ENCODE peak calls at places on chromosome 14, in ten cellular contexts. C, U, T, V, R, P, S, F, Y and W are unnamed samples.

GRCh38 chr14:67941456-67942018 is 122.0 kb downstream of the RAD51B start:
- DNase-seq in C (no peak), U (no peak), T (peak), V (no peak), R (no peak), P (no peak), S (no peak), F (no peak), Y (no peak), W (no peak)

GRCh38 chr14:91008759-91009409 is 51.6 kb downstream of the RPS6KA5 start:
- DNase-seq in C (no peak), U (no peak), T (peak), V (no peak), R (no peak), P (no peak), S (no peak), F (no peak), Y (peak), W (no peak)

GRCh38 chr14:70718383-70719123 is 76.8 kb downstream of the TTC9 start:
- DNase-seq in C (no peak), U (no peak), T (peak), V (no peak), R (no peak), P (no peak), S (no peak), F (no peak), Y (no peak), W (no peak)

GRCh38 chr14:63283501-63284248 is 35.1 kb downstream of the GPHB5 start:
- DNase-seq in C (no peak), U (no peak), T (no peak), V (no peak), R (no peak), P (no peak), S (no peak), F (no peak), Y (no peak), W (no peak)

GRCh38 chr14:47917344-47917954 is 242.0 kb upstream of the MDGA2 start:
- DNase-seq in C (no peak), U (peak), T (peak), V (no peak), R (no peak), P (peak), S (peak), F (peak), Y (no peak), W (no peak)

GRCh38 chr14:101050901-101051490 is 147.5 kb upstream of the RTL1 start:
- DNase-seq in C (no peak), U (no peak), T (no peak), V (no peak), R (peak), P (no peak), S (no peak), F (no peak), Y (no peak), W (no peak)

GRCh38 chr14:78022059-78022458 is 148.1 kb upstream of the NRXN3 start:
- DNase-seq in C (peak), U (peak), T (peak), V (no peak), R (peak), P (peak), S (peak), F (peak), Y (peak), W (peak)

GRCh38 chr14:61368061-61368710 is 46.8 kb downstream of the PRKCH start:
- DNase-seq in C (no peak), U (no peak), T (no peak), V (no peak), R (no peak), P (peak), S (no peak), F (no peak), Y (no peak), W (no peak)

GRCh38 chr14:31926123-31926522 is 151.0 kb upstream of the ARHGAP5 start:
- DNase-seq in C (peak), U (peak), T (peak), V (no peak), R (no peak), P (no peak), S (peak), F (peak), Y (no peak), W (peak)

GRCh38 chr14:55864890-55865655 is 253.1 kb upstream of the PELI2 start:
- DNase-seq in C (peak), U (no peak), T (no peak), V (no peak), R (no peak), P (no peak), S (peak), F (no peak), Y (no peak), W (no peak)

GRCh38 chr14:98858561-98858960 is 413.4 kb downstream of the BCL11B start:
- DNase-seq in C (no peak), U (no peak), T (no peak), V (no peak), R (no peak), P (no peak), S (no peak), F (no peak), Y (no peak), W (no peak)
- TF ChIP-seq POLR2A in C (no peak), U (no peak), T (no peak), V (no peak), R (no peak), P (no peak), S (no peak), F (no peak), Y (no peak), W (no peak)

GRCh38 chr14:58750321-58751269 is 112.8 kb downstream of the DACT1 start:
- DNase-seq in C (no peak), U (no peak), T (no peak), V (no peak), R (no peak), P (no peak), S (no peak), F (no peak), Y (no peak), W (no peak)

GRCh38 chr14:58747181-58747580 is 109.4 kb downstream of the DACT1 start:
- DNase-seq in C (no peak), U (no peak), T (peak), V (no peak), R (no peak), P (no peak), S (no peak), F (no peak), Y (peak), W (no peak)

GRCh38 chr14:58746701-58747100 is 108.9 kb downstream of the DACT1 start:
- DNase-seq in C (no peak), U (no peak), T (no peak), V (no peak), R (no peak), P (no peak), S (no peak), F (no peak), Y (no peak), W (no peak)

GRCh38 chr14:58751788-58752187 is 114.0 kb downstream of the DACT1 start:
- DNase-seq in C (no peak), U (no peak), T (no peak), V (no peak), R (no peak), P (no peak), S (no peak), F (no peak), Y (no peak), W (no peak)

DNA sequence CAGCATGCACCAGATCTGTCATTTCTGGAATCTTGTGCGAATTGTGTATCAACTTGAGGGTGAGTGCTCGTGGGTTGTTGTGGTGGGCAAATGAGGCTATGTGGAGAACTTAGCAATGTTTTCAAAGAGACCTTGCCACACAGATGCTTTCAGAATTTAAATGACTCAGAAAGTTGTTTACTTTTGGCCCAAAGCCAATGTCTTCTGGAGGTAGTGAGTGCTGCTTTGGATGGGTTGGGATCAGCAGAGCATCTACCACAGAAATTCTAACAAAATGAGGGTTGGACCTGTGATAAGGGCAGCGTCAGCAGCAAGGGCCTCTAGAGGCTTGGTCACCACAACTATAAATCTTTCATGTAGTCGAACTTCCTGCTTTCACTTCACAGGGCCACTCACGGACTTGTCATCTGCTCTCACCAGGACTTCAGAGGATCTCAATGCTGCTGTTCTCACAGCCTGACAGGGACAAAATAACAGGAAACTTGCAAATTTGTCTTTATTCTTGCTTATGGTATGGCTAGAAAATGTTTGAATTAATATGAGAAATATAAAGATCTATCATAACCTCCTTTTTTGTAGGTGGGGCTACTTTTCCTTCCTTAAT is 111.4 kb downstream of the DACT1 start:
- DNase-seq in C (no peak), U (peak), T (peak), V (no peak), R (no peak), P (no peak), S (peak), F (peak), Y (peak), W (peak)
- TF ChIP-seq POLR2A in C (no peak), U (no peak), T (no peak), V (no peak), R (no peak), P (no peak), S (no peak), F (no peak), Y (no peak), W (no peak)

DNA sequence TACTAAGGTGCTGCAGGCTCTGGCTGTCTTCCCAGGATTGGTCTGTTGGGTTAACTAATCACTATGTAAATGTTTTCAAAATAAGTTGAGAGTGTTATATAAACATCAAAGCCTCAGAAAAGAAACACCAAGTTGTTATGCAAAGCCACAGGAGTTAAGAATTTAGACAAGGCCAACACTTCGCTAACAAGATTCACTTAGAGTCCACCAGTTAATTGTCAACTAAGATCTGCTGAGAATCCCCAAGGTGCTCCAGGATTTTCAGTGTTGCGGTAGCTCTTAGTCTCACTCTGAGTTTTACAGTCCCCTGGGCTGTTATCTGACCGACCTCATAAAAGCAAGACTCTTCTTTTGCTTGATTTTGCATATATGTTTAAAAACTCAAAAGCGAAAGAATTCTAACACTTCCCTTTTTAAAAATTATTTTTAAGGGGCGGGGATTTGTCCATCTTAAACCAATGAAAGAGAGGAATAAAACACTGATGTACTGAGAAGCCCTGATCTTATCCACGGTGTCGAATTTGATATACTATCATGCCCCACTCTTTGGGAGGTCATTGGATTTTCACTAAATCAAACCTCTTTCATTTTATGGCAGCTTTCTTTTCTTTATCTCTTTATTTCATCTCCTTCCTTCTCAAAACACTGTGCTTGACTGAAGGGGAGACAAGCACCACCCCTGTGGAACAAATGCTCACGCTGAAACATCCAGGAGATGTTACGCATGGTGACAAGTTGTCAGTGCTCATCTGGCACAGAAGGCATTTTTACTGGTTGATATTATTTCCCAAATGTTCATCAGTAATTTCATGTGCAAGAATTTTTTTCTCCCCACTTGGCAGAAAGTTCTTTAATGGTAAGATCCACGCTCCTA is 7.0 kb downstream of the NIN start:
- DNase-seq in C (no peak), U (no peak), T (no peak), V (no peak), R (no peak), P (no peak), S (no peak), F (no peak), Y (no peak), W (no peak)
- TF ChIP-seq POLR2A in C (no peak), U (no peak), T (no peak), V (no peak), R (no peak), P (no peak), S (no peak), F (no peak), Y (no peak), W (no peak)

DNA sequence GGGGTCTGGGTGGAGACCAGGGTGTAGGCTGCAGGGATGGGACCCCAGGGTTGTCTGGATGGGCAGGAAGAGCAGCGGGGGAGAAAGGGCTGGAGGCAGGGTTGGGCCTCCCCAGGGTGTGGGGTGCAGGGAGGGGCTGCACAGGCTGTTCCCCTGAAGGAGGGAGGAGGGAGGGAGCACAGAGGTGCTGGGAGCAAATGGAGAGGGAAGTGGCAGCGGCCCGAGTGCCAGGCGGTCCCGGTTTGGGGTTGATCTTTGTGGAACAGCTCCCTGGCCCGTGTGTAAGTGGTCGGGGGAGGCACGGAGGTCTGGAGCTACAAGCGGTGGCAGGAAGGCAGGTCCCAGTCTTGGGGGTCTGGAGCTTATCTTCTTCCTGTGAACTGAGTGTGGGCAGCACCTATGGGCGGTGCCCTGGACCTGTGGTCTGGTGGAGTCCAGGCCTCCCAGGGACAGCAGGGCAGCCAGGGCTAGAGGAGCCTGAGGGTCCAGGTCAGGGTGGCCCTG is 391.6 kb downstream of the TMEM121 start:
- DNase-seq in C (no peak), U (no peak), T (no peak), V (no peak), R (peak), P (no peak), S (no peak), F (no peak), Y (no peak), W (no peak)
- TF ChIP-seq POLR2A in C (no peak), U (no peak), T (no peak), V (no peak), R (no peak), P (no peak), S (no peak), F (no peak), Y (no peak), W (no peak)

GRCh38 chr14:89417469-89418225 is 614 bp upstream of the FOXN3 start:
- DNase-seq in C (peak), U (peak), T (peak), V (peak), R (peak), P (peak), S (no peak), F (peak), Y (peak), W (no peak)

GRCh38 chr14:89418976-89419375 is 1.9 kb upstream of the FOXN3 start:
- DNase-seq in C (no peak), U (no peak), T (no peak), V (no peak), R (no peak), P (no peak), S (no peak), F (no peak), Y (no peak), W (no peak)

GRCh38 chr14:89416002-89416995 is 734 bp downstream of the FOXN3 start:
- DNase-seq in C (peak), U (peak), T (peak), V (peak), R (peak), P (peak), S (peak), F (peak), Y (peak), W (peak)

GRCh38 chr14:89418452-89418851 is 1.4 kb upstream of the FOXN3 start:
- DNase-seq in C (peak), U (no peak), T (no peak), V (no peak), R (peak), P (no peak), S (no peak), F (no peak), Y (peak), W (no peak)

DNA sequence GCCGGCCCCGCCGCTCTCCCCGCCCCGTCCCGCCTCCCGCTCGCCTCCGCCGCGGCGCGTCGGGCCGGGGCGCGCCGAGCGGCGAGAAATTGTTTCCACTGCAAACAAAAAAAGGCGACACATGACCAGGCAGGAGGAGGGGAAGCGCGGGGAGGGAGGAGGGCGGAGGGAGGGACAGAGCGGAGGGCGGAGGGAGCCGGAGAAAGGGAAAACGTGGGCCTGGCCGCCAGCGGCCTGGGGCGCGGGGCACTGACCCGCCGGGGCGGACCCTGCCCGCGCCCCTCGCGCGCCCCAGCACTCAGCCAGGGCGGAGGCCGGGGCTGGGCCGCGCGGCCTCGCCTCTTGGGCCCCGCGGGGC is at the start of gene FOXN3:
- DNase-seq in C (peak), U (peak), T (peak), V (peak), R (peak), P (peak), S (peak), F (peak), Y (peak), W (peak)
- TF ChIP-seq POLR2A in C (no peak), U (peak), T (no peak), V (no peak), R (no peak), P (peak), S (no peak), F (no peak), Y (no peak), W (no peak)

GRCh38 chr14:52233693-52234092 is 33.8 kb upstream of the PTGDR start:
- DNase-seq in C (no peak), U (no peak), T (no peak), V (no peak), R (no peak), P (no peak), S (no peak), F (no peak), Y (no peak), W (no peak)
- TF ChIP-seq POLR2A in C (no peak), U (no peak), T (no peak), V (no peak), R (no peak), P (no peak), S (no peak), F (no peak), Y (no peak), W (no peak)

GRCh38 chr14:66398437-66398836 is 87.7 kb upstream of the CCDC196 start:
- DNase-seq in C (no peak), U (no peak), T (no peak), V (no peak), R (no peak), P (no peak), S (no peak), F (no peak), Y (no peak), W (no peak)

GRCh38 chr14:66404051-66404450 is 82.1 kb upstream of the CCDC196 start:
- DNase-seq in C (no peak), U (no peak), T (no peak), V (no peak), R (no peak), P (no peak), S (no peak), F (no peak), Y (no peak), W (no peak)

GRCh38 chr14:66405158-66405557 is 81.0 kb upstream of the CCDC196 start:
- DNase-seq in C (peak), U (no peak), T (no peak), V (no peak), R (no peak), P (no peak), S (peak), F (no peak), Y (no peak), W (no peak)

GRCh38 chr14:66401447-66402095 is 84.6 kb upstream of the CCDC196 start:
- DNase-seq in C (no peak), U (no peak), T (peak), V (no peak), R (no peak), P (peak), S (no peak), F (peak), Y (no peak), W (no peak)

DNA sequence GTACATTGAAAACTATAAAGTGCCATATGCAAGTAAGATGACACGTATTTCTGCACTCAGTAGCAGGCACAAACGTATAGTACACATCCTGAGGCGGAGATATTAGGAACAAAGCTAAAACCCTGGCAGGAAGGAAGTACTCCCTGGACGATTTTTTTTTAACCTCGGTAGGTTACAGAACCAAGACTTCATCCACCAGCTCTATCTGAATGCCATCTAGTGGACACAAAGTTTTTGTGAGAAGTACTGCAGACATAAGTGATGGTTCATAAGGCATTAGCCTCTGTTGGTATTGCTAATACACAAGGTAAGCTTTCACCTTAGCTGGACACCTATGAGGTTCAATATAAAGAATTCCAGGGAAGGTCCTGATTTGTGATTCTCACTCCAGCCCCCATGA is 83.0 kb upstream of the CCDC196 start:
- DNase-seq in C (peak), U (no peak), T (peak), V (no peak), R (no peak), P (no peak), S (no peak), F (peak), Y (no peak), W (no peak)
- TF ChIP-seq POLR2A in C (no peak), U (no peak), T (no peak), V (no peak), R (no peak), P (no peak), S (no peak), F (no peak), Y (no peak), W (no peak)

GRCh38 chr14:104182857-104183425 is 44.6 kb downstream of the KIF26A start:
- DNase-seq in C (no peak), U (no peak), T (no peak), V (no peak), R (no peak), P (no peak), S (no peak), F (no peak), Y (no peak), W (no peak)

GRCh38 chr14:104183796-104184195 is 45.4 kb downstream of the KIF26A start:
- DNase-seq in C (no peak), U (no peak), T (no peak), V (no peak), R (no peak), P (no peak), S (no peak), F (no peak), Y (no peak), W (no peak)

GRCh38 chr14:104184911-104185499 is 46.6 kb downstream of the KIF26A start:
- DNase-seq in C (no peak), U (no peak), T (peak), V (no peak), R (peak), P (no peak), S (no peak), F (peak), Y (no peak), W (peak)

GRCh38 chr14:104185916-104186495 is 47.6 kb downstream of the KIF26A start:
- DNase-seq in C (no peak), U (no peak), T (no peak), V (no peak), R (no peak), P (no peak), S (no peak), F (no peak), Y (no peak), W (no peak)

DNA sequence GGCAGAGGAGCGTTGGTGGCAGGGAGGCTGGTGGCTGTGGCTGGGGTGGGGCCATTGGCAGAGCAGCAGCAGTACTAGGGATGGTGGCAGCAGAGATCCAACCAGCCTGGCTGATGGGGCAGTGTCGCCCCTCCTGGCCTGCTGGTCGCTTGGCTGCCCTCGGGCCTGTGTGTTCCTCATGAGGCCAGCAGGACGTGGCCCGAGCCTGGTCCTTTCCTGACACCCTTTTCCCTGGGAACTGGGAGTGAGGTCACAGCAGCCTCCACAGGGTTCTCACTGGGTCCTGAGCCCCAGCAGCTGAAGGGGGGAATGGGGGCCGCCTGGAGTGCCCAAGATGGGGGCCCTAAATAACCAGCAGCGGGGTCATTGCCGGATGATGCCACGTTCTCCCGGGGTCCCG is 46.1 kb downstream of the KIF26A start:
- DNase-seq in C (no peak), U (no peak), T (peak), V (no peak), R (no peak), P (no peak), S (no peak), F (peak), Y (no peak), W (no peak)
- TF ChIP-seq POLR2A in C (no peak), U (no peak), T (no peak), V (no peak), R (no peak), P (no peak), S (no peak), F (no peak), Y (no peak), W (no peak)